ENCODE peak calls at places on chromosomes 11 and 22, in ten cellular contexts. One of them, this sample, is unnamed.

GRCh38 chr22:49007013-49007653 is 820.5 kb downstream of the BRD1 start:
- DNase-seq in ELR: no peak
- DNase-seq in substantia nigra: no peak
- DNase-seq in GM10248: peak
- DNase-seq in activated naive CD4-positive, alpha-beta T cell treated with Interleukin-2 at 50 U/mL for 16 hours: no peak
- DNase-seq in AG20443: no peak
- DNase-seq in activated CD4-positive, CD25-positive, alpha-beta regulatory T cell: no peak
- DNase-seq in stimulated activated CD4-positive, alpha-beta T cell treated with anti-CD3 and anti-CD28 coated beads, Interleukin-4, amount 100 ng/mL, for 48 hours: no peak
- DNase-seq in hypothalamus: no peak
- DNase-seq in right cardiac atrium: no peak
- DNase-seq in this sample: no peak

GRCh38 chr11:30983143-30983542 is 386.4 kb downstream of the DCDC1 start:
- DNase-seq in ELR: no peak
- DNase-seq in substantia nigra: no peak
- DNase-seq in GM10248: no peak
- DNase-seq in activated naive CD4-positive, alpha-beta T cell treated with Interleukin-2 at 50 U/mL for 16 hours: no peak
- DNase-seq in AG20443: no peak
- DNase-seq in activated CD4-positive, CD25-positive, alpha-beta regulatory T cell: no peak
- DNase-seq in stimulated activated CD4-positive, alpha-beta T cell treated with anti-CD3 and anti-CD28 coated beads, Interleukin-4, amount 100 ng/mL, for 48 hours: no peak
- DNase-seq in hypothalamus: no peak
- DNase-seq in right cardiac atrium: no peak
- DNase-seq in this sample: no peak

GRCh38 chr11:112172362-112172994 is 2.8 kb upstream of the BCO2 start:
- DNase-seq in ELR: peak
- DNase-seq in substantia nigra: no peak
- DNase-seq in GM10248: no peak
- DNase-seq in activated naive CD4-positive, alpha-beta T cell treated with Interleukin-2 at 50 U/mL for 16 hours: no peak
- DNase-seq in AG20443: peak
- DNase-seq in activated CD4-positive, CD25-positive, alpha-beta regulatory T cell: no peak
- DNase-seq in stimulated activated CD4-positive, alpha-beta T cell treated with anti-CD3 and anti-CD28 coated beads, Interleukin-4, amount 100 ng/mL, for 48 hours: no peak
- DNase-seq in hypothalamus: no peak
- DNase-seq in right cardiac atrium: no peak
- DNase-seq in this sample: no peak

GRCh38 chr11:68025047-68025446 is 5.4 kb upstream of the NDUFS8 start:
- DNase-seq in ELR: no peak
- DNase-seq in substantia nigra: no peak
- DNase-seq in GM10248: no peak
- DNase-seq in activated naive CD4-positive, alpha-beta T cell treated with Interleukin-2 at 50 U/mL for 16 hours: no peak
- DNase-seq in AG20443: no peak
- DNase-seq in activated CD4-positive, CD25-positive, alpha-beta regulatory T cell: no peak
- DNase-seq in stimulated activated CD4-positive, alpha-beta T cell treated with anti-CD3 and anti-CD28 coated beads, Interleukin-4, amount 100 ng/mL, for 48 hours: no peak
- DNase-seq in hypothalamus: no peak
- DNase-seq in right cardiac atrium: no peak
- DNase-seq in this sample: no peak

GRCh38 chr22:25950101-25950500 is 208.1 kb downstream of the MYO18B start:
- DNase-seq in ELR: no peak
- DNase-seq in substantia nigra: no peak
- DNase-seq in GM10248: peak
- DNase-seq in activated naive CD4-positive, alpha-beta T cell treated with Interleukin-2 at 50 U/mL for 16 hours: no peak
- DNase-seq in AG20443: no peak
- DNase-seq in activated CD4-positive, CD25-positive, alpha-beta regulatory T cell: no peak
- DNase-seq in stimulated activated CD4-positive, alpha-beta T cell treated with anti-CD3 and anti-CD28 coated beads, Interleukin-4, amount 100 ng/mL, for 48 hours: no peak
- DNase-seq in hypothalamus: no peak
- DNase-seq in right cardiac atrium: no peak
- DNase-seq in this sample: no peak

GRCh38 chr22:47355776-47356432 is 593.5 kb downstream of the TBC1D22A start:
- DNase-seq in ELR: no peak
- DNase-seq in substantia nigra: no peak
- DNase-seq in GM10248: no peak
- DNase-seq in activated naive CD4-positive, alpha-beta T cell treated with Interleukin-2 at 50 U/mL for 16 hours: no peak
- DNase-seq in AG20443: no peak
- DNase-seq in activated CD4-positive, CD25-positive, alpha-beta regulatory T cell: no peak
- DNase-seq in stimulated activated CD4-positive, alpha-beta T cell treated with anti-CD3 and anti-CD28 coated beads, Interleukin-4, amount 100 ng/mL, for 48 hours: no peak
- DNase-seq in hypothalamus: no peak
- DNase-seq in right cardiac atrium: no peak
- DNase-seq in this sample: no peak

GRCh38 chr22:49942565-49943404 is 17.8 kb upstream of the PIM3 start:
- DNase-seq in ELR: no peak
- DNase-seq in substantia nigra: no peak
- DNase-seq in GM10248: no peak
- DNase-seq in activated naive CD4-positive, alpha-beta T cell treated with Interleukin-2 at 50 U/mL for 16 hours: no peak
- DNase-seq in AG20443: no peak
- DNase-seq in activated CD4-positive, CD25-positive, alpha-beta regulatory T cell: no peak
- DNase-seq in stimulated activated CD4-positive, alpha-beta T cell treated with anti-CD3 and anti-CD28 coated beads, Interleukin-4, amount 100 ng/mL, for 48 hours: no peak
- DNase-seq in hypothalamus: no peak
- DNase-seq in right cardiac atrium: no peak
- DNase-seq in this sample: no peak

GRCh38 chr22:31695423-31695822 is 33.4 kb upstream of the PISD start:
- DNase-seq in ELR: peak
- DNase-seq in substantia nigra: no peak
- DNase-seq in GM10248: no peak
- DNase-seq in activated naive CD4-positive, alpha-beta T cell treated with Interleukin-2 at 50 U/mL for 16 hours: no peak
- DNase-seq in AG20443: no peak
- DNase-seq in activated CD4-positive, CD25-positive, alpha-beta regulatory T cell: no peak
- DNase-seq in stimulated activated CD4-positive, alpha-beta T cell treated with anti-CD3 and anti-CD28 coated beads, Interleukin-4, amount 100 ng/mL, for 48 hours: no peak
- DNase-seq in hypothalamus: no peak
- DNase-seq in right cardiac atrium: no peak
- DNase-seq in this sample: no peak

GRCh38 chr11:31995031-31995430 is 95.8 kb upstream of the RCN1 start:
- DNase-seq in ELR: no peak
- DNase-seq in substantia nigra: no peak
- DNase-seq in GM10248: no peak
- DNase-seq in activated naive CD4-positive, alpha-beta T cell treated with Interleukin-2 at 50 U/mL for 16 hours: no peak
- DNase-seq in AG20443: no peak
- DNase-seq in activated CD4-positive, CD25-positive, alpha-beta regulatory T cell: no peak
- DNase-seq in stimulated activated CD4-positive, alpha-beta T cell treated with anti-CD3 and anti-CD28 coated beads, Interleukin-4, amount 100 ng/mL, for 48 hours: no peak
- DNase-seq in hypothalamus: no peak
- DNase-seq in right cardiac atrium: no peak
- DNase-seq in this sample: no peak

GRCh38 chr11:1916132-1916985 is 3.1 kb upstream of the TNNT3 start:
- DNase-seq in ELR: no peak
- DNase-seq in substantia nigra: no peak
- DNase-seq in GM10248: no peak
- DNase-seq in activated naive CD4-positive, alpha-beta T cell treated with Interleukin-2 at 50 U/mL for 16 hours: peak
- DNase-seq in AG20443: peak
- DNase-seq in activated CD4-positive, CD25-positive, alpha-beta regulatory T cell: no peak
- DNase-seq in stimulated activated CD4-positive, alpha-beta T cell treated with anti-CD3 and anti-CD28 coated beads, Interleukin-4, amount 100 ng/mL, for 48 hours: no peak
- DNase-seq in hypothalamus: no peak
- DNase-seq in right cardiac atrium: no peak
- DNase-seq in this sample: no peak

GRCh38 chr22:39785232-39785631 is 108.3 kb downstream of the ENTHD1 start:
- DNase-seq in ELR: no peak
- DNase-seq in substantia nigra: no peak
- DNase-seq in GM10248: no peak
- DNase-seq in activated naive CD4-positive, alpha-beta T cell treated with Interleukin-2 at 50 U/mL for 16 hours: no peak
- DNase-seq in AG20443: no peak
- DNase-seq in activated CD4-positive, CD25-positive, alpha-beta regulatory T cell: no peak
- DNase-seq in stimulated activated CD4-positive, alpha-beta T cell treated with anti-CD3 and anti-CD28 coated beads, Interleukin-4, amount 100 ng/mL, for 48 hours: no peak
- DNase-seq in hypothalamus: no peak
- DNase-seq in right cardiac atrium: no peak
- DNase-seq in this sample: no peak

GRCh38 chr11:111303476-111303875 is 5.1 kb downstream of the POU2AF3 start:
- DNase-seq in ELR: no peak
- DNase-seq in substantia nigra: no peak
- DNase-seq in GM10248: no peak
- DNase-seq in activated naive CD4-positive, alpha-beta T cell treated with Interleukin-2 at 50 U/mL for 16 hours: no peak
- DNase-seq in AG20443: no peak
- DNase-seq in activated CD4-positive, CD25-positive, alpha-beta regulatory T cell: no peak
- DNase-seq in stimulated activated CD4-positive, alpha-beta T cell treated with anti-CD3 and anti-CD28 coated beads, Interleukin-4, amount 100 ng/mL, for 48 hours: no peak
- DNase-seq in hypothalamus: no peak
- DNase-seq in right cardiac atrium: no peak
- DNase-seq in this sample: no peak

GRCh38 chr22:40036591-40037225 is 42.0 kb downstream of the FAM83F start:
- DNase-seq in ELR: peak
- DNase-seq in substantia nigra: peak
- DNase-seq in GM10248: peak
- DNase-seq in activated naive CD4-positive, alpha-beta T cell treated with Interleukin-2 at 50 U/mL for 16 hours: peak
- DNase-seq in AG20443: peak
- DNase-seq in activated CD4-positive, CD25-positive, alpha-beta regulatory T cell: peak
- DNase-seq in stimulated activated CD4-positive, alpha-beta T cell treated with anti-CD3 and anti-CD28 coated beads, Interleukin-4, amount 100 ng/mL, for 48 hours: peak
- DNase-seq in hypothalamus: peak
- DNase-seq in right cardiac atrium: peak
- DNase-seq in this sample: peak

GRCh38 chr11:72308226-72309073 is 64.5 kb upstream of the PHOX2A start:
- DNase-seq in ELR: peak
- DNase-seq in substantia nigra: no peak
- DNase-seq in GM10248: peak
- DNase-seq in activated naive CD4-positive, alpha-beta T cell treated with Interleukin-2 at 50 U/mL for 16 hours: no peak
- DNase-seq in AG20443: peak
- DNase-seq in activated CD4-positive, CD25-positive, alpha-beta regulatory T cell: no peak
- DNase-seq in stimulated activated CD4-positive, alpha-beta T cell treated with anti-CD3 and anti-CD28 coated beads, Interleukin-4, amount 100 ng/mL, for 48 hours: no peak
- DNase-seq in hypothalamus: no peak
- DNase-seq in right cardiac atrium: no peak
- DNase-seq in this sample: no peak

GRCh38 chr22:50523806-50524663 is 1.4 kb downstream of the SCO2 start:
- DNase-seq in ELR: no peak
- DNase-seq in substantia nigra: no peak
- DNase-seq in GM10248: no peak
- DNase-seq in activated naive CD4-positive, alpha-beta T cell treated with Interleukin-2 at 50 U/mL for 16 hours: no peak
- DNase-seq in AG20443: no peak
- DNase-seq in activated CD4-positive, CD25-positive, alpha-beta regulatory T cell: no peak
- DNase-seq in stimulated activated CD4-positive, alpha-beta T cell treated with anti-CD3 and anti-CD28 coated beads, Interleukin-4, amount 100 ng/mL, for 48 hours: no peak
- DNase-seq in hypothalamus: no peak
- DNase-seq in right cardiac atrium: no peak
- DNase-seq in this sample: no peak

GRCh38 chr22:19431641-19432091 is at the start of gene HIRA:
- DNase-seq in ELR: peak
- DNase-seq in substantia nigra: peak
- DNase-seq in GM10248: peak
- DNase-seq in activated naive CD4-positive, alpha-beta T cell treated with Interleukin-2 at 50 U/mL for 16 hours: peak
- DNase-seq in AG20443: peak
- DNase-seq in activated CD4-positive, CD25-positive, alpha-beta regulatory T cell: peak
- DNase-seq in stimulated activated CD4-positive, alpha-beta T cell treated with anti-CD3 and anti-CD28 coated beads, Interleukin-4, amount 100 ng/mL, for 48 hours: peak
- DNase-seq in hypothalamus: peak
- DNase-seq in right cardiac atrium: peak
- DNase-seq in this sample: peak

GRCh38 chr22:48900327-48900597 is 927.4 kb downstream of the BRD1 start:
- DNase-seq in ELR: no peak
- DNase-seq in substantia nigra: no peak
- DNase-seq in GM10248: no peak
- DNase-seq in activated naive CD4-positive, alpha-beta T cell treated with Interleukin-2 at 50 U/mL for 16 hours: no peak
- DNase-seq in AG20443: no peak
- DNase-seq in activated CD4-positive, CD25-positive, alpha-beta regulatory T cell: no peak
- DNase-seq in stimulated activated CD4-positive, alpha-beta T cell treated with anti-CD3 and anti-CD28 coated beads, Interleukin-4, amount 100 ng/mL, for 48 hours: no peak
- DNase-seq in hypothalamus: no peak
- DNase-seq in right cardiac atrium: no peak
- DNase-seq in this sample: no peak

GRCh38 chr22:46376908-46377565 is 41.5 kb downstream of the TRMU start:
- DNase-seq in ELR: no peak
- DNase-seq in substantia nigra: no peak
- DNase-seq in GM10248: no peak
- DNase-seq in activated naive CD4-positive, alpha-beta T cell treated with Interleukin-2 at 50 U/mL for 16 hours: no peak
- DNase-seq in AG20443: no peak
- DNase-seq in activated CD4-positive, CD25-positive, alpha-beta regulatory T cell: no peak
- DNase-seq in stimulated activated CD4-positive, alpha-beta T cell treated with anti-CD3 and anti-CD28 coated beads, Interleukin-4, amount 100 ng/mL, for 48 hours: no peak
- DNase-seq in hypothalamus: no peak
- DNase-seq in right cardiac atrium: no peak
- DNase-seq in this sample: no peak

GRCh38 chr11:118305726-118306125 is 1.2 kb downstream of the CD3E start:
- DNase-seq in ELR: no peak
- DNase-seq in substantia nigra: no peak
- DNase-seq in GM10248: no peak
- DNase-seq in activated naive CD4-positive, alpha-beta T cell treated with Interleukin-2 at 50 U/mL for 16 hours: peak
- DNase-seq in AG20443: no peak
- DNase-seq in activated CD4-positive, CD25-positive, alpha-beta regulatory T cell: no peak
- DNase-seq in stimulated activated CD4-positive, alpha-beta T cell treated with anti-CD3 and anti-CD28 coated beads, Interleukin-4, amount 100 ng/mL, for 48 hours: no peak
- DNase-seq in hypothalamus: no peak
- DNase-seq in right cardiac atrium: no peak
- DNase-seq in this sample: no peak

GRCh38 chr22:38843201-38843715 is 570 bp downstream of the NPTXR start:
- DNase-seq in ELR: peak
- DNase-seq in substantia nigra: peak
- DNase-seq in GM10248: peak
- DNase-seq in activated naive CD4-positive, alpha-beta T cell treated with Interleukin-2 at 50 U/mL for 16 hours: peak
- DNase-seq in AG20443: peak
- DNase-seq in activated CD4-positive, CD25-positive, alpha-beta regulatory T cell: no peak
- DNase-seq in stimulated activated CD4-positive, alpha-beta T cell treated with anti-CD3 and anti-CD28 coated beads, Interleukin-4, amount 100 ng/mL, for 48 hours: peak
- DNase-seq in hypothalamus: peak
- DNase-seq in right cardiac atrium: peak
- DNase-seq in this sample: no peak